ENCODE peak calls at places on chromosomes 12 and 14, in ten cellular contexts. R is NCI-H1105, A is DMS53, K is HT1080, Q is T-helper 9 cell, M is H54, V is T-helper 2 cell, G is kidney tubule cell, D is hypothalamus, N is stomach. U is an unnamed sample.

GRCh38 chr12:58537278-58537677 is 383.0 kb downstream of the LRIG3 start:
- DNase-seq in R (no peak), A (peak; percentile 71), K (peak; percentile 61), Q (no peak), M (no peak), V (no peak), G (peak; percentile 9), D (no peak), N (no peak), U (peak; percentile 35)

GRCh38 chr14:33791971-33792370 is 158.9 kb downstream of the EGLN3 start:
- DNase-seq in R (no peak), A (peak; percentile 22), K (no peak), Q (no peak), M (no peak), V (no peak), G (peak; percentile 21), D (no peak), N (no peak), U (no peak)

GRCh38 chr12:18828987-18829386 is 91.1 kb downstream of the CAPZA3 start:
- DNase-seq in R (no peak), A (no peak), K (no peak), Q (no peak), M (no peak), V (no peak), G (no peak), D (no peak), N (no peak), U (no peak)

GRCh38 chr12:101769865-101770264 is 30.6 kb upstream of the SYCP3 start:
- DNase-seq in R (no peak), A (peak; percentile 88), K (no peak), Q (no peak), M (no peak), V (no peak), G (no peak), D (no peak), N (no peak), U (no peak)

GRCh38 chr14:51539571-51540037 is 112.1 kb upstream of the FRMD6 start:
- DNase-seq in R (no peak), A (no peak), K (peak; percentile 98), Q (no peak), M (peak; percentile 23), V (no peak), G (peak; percentile 100), D (no peak), N (no peak), U (no peak)

GRCh38 chr14:22596354-22596879 is 1.7 kb upstream of the ABHD4 start:
- DNase-seq in R (no peak), A (no peak), K (no peak), Q (no peak), M (no peak), V (no peak), G (no peak), D (no peak), N (no peak), U (no peak)

GRCh38 chr12:107622005-107622404 is 63.6 kb upstream of the PWP1 start:
- DNase-seq in R (no peak), A (peak; percentile 32), K (peak; percentile 52), Q (no peak), M (peak; percentile 62), V (no peak), G (peak; percentile 44), D (no peak), N (no peak), U (no peak)

GRCh38 chr14:80077262-80077661 is 134.0 kb downstream of the DIO2 start:
- DNase-seq in R (no peak), A (no peak), K (no peak), Q (no peak), M (no peak), V (no peak), G (no peak), D (no peak), N (no peak), U (no peak)

GRCh38 chr12:50213439-50213838 is 46.3 kb upstream of the CERS5 start:
- DNase-seq in R (no peak), A (no peak), K (no peak), Q (no peak), M (no peak), V (no peak), G (no peak), D (no peak), N (no peak), U (no peak)

GRCh38 chr12:101759396-101760047 is 20.3 kb upstream of the SYCP3 start:
- DNase-seq in R (peak; percentile 9), A (peak; percentile 71), K (peak; percentile 15), Q (no peak), M (peak; percentile 19), V (no peak), G (peak; percentile 38), D (no peak), N (no peak), U (no peak)

GRCh38 chr12:51970904-51971646 is 19.6 kb downstream of the ACVR1B start:
- DNase-seq in R (no peak), A (peak; percentile 20), K (peak; percentile 63), Q (peak; percentile 21), M (no peak), V (peak; percentile 25), G (peak; percentile 82), D (no peak), N (no peak), U (no peak)

GRCh38 chr14:85241022-85241880 is 288.7 kb upstream of the FLRT2 start:
- DNase-seq in R (no peak), A (no peak), K (no peak), Q (no peak), M (no peak), V (no peak), G (peak; percentile 63), D (no peak), N (no peak), U (no peak)

GRCh38 chr12:69933115-69933552 is 108.1 kb downstream of the MYRFL start:
- DNase-seq in R (no peak), A (peak; percentile 56), K (no peak), Q (no peak), M (no peak), V (no peak), G (no peak), D (no peak), N (no peak), U (no peak)

GRCh38 chr12:34208331-34209258 is 186.3 kb downstream of the ALG10 start:
- DNase-seq in R (no peak), A (no peak), K (no peak), Q (no peak), M (no peak), V (no peak), G (no peak), D (no peak), N (no peak), U (no peak)

GRCh38 chr12:68376901-68377300 is 44.7 kb upstream of the MDM1 start:
- DNase-seq in R (no peak), A (no peak), K (no peak), Q (no peak), M (no peak), V (no peak), G (no peak), D (no peak), N (no peak), U (no peak)

GRCh38 chr14:69288956-69289705 is 29.2 kb downstream of the GALNT16 start:
- DNase-seq in R (no peak), A (no peak), K (no peak), Q (no peak), M (no peak), V (no peak), G (no peak), D (no peak), N (no peak), U (no peak)

GRCh38 chr12:80262372-80263170 is 163.2 kb downstream of the OTOGL start:
- DNase-seq in R (no peak), A (no peak), K (peak; percentile 54), Q (no peak), M (no peak), V (no peak), G (peak; percentile 94), D (no peak), N (no peak), U (no peak)

GRCh38 chr12:83664650-83665049 is 977.9 kb downstream of the TMTC2 start:
- DNase-seq in R (peak; percentile 87), A (peak; percentile 22), K (no peak), Q (no peak), M (no peak), V (no peak), G (no peak), D (no peak), N (no peak), U (peak; percentile 5)

GRCh38 chr12:80442426-80443222 is 1.4 kb upstream of the PTPRQ start:
- DNase-seq in R (no peak), A (no peak), K (no peak), Q (no peak), M (no peak), V (no peak), G (no peak), D (no peak), N (no peak), U (no peak)

GRCh38 chr14:33986804-33987203 is 35.9 kb upstream of the EGLN3 start:
- DNase-seq in R (no peak), A (peak; percentile 31), K (peak; percentile 88), Q (no peak), M (peak; percentile 69), V (no peak), G (peak; percentile 95), D (no peak), N (no peak), U (no peak)

GRCh38 chr12:48002773-48003218 is 1.5 kb downstream of the COL2A1 start:
- DNase-seq in R (peak; percentile 47), A (peak; percentile 93), K (no peak), Q (no peak), M (no peak), V (no peak), G (peak; percentile 15), D (no peak), N (peak; percentile 48), U (no peak)

GRCh38 chr12:132908145-132909029 is 21.0 kb upstream of the CHFR start:
- DNase-seq in R (peak; percentile 90), A (peak; percentile 99), K (no peak), Q (peak; percentile 85), M (no peak), V (peak; percentile 91), G (peak; percentile 97), D (peak; percentile 96), N (peak; percentile 87), U (peak; percentile 99)

GRCh38 chr12:6465467-6466183 is 4.9 kb downstream of the VAMP1 start:
- DNase-seq in R (peak; percentile 55), A (peak; percentile 94), K (peak; percentile 56), Q (no peak), M (peak; percentile 45), V (no peak), G (peak; percentile 71), D (no peak), N (peak; percentile 53), U (peak; percentile 69)

GRCh38 chr14:44963775-44964380 is 1.9 kb downstream of the TOGARAM1 start:
- DNase-seq in R (no peak), A (peak; percentile 55), K (peak; percentile 1), Q (no peak), M (no peak), V (no peak), G (peak; percentile 3), D (peak; percentile 4), N (no peak), U (peak; percentile 52)

GRCh38 chr12:6056406-6057211 is 67.9 kb downstream of the VWF start:
- DNase-seq in R (no peak), A (no peak), K (no peak), Q (no peak), M (no peak), V (no peak), G (peak; percentile 14), D (no peak), N (no peak), U (no peak)

GRCh38 chr12:16611146-16611545 is 5.2 kb upstream of the LMO3 start:
- DNase-seq in R (no peak), A (peak; percentile 86), K (peak; percentile 5), Q (no peak), M (no peak), V (no peak), G (no peak), D (no peak), N (no peak), U (no peak)

GRCh38 chr12:13918883-13919282 is 62.5 kb downstream of the GRIN2B start:
- DNase-seq in R (no peak), A (no peak), K (no peak), Q (no peak), M (no peak), V (no peak), G (no peak), D (no peak), N (no peak), U (no peak)

GRCh38 chr12:67943295-67943892 is 45.9 kb upstream of the IFNG-AS1 start:
- DNase-seq in R (peak; percentile 76), A (peak; percentile 89), K (peak; percentile 61), Q (peak; percentile 51), M (no peak), V (peak; percentile 30), G (peak; percentile 78), D (peak; percentile 3), N (peak; percentile 77), U (peak; percentile 86)

U was measured in Ammon's horn.